ENCODE peak calls at places on chromosomes 6 and 20, in four cellular contexts. One of them, this sample, is unnamed.
A peak's percentile ranks its signal among the peaks of the same experiment; 100 is the strongest.

GRCh38 chr20:32155017-32155965 is 45.8 kb downstream of the TM9SF4 start:
- DNase-seq in activated effector memory CD4-positive, alpha-beta T cell treated with anti-CD3 and anti-CD28 coated beads, Interleukin-2, amount 50 U/mL, for 16 hours: peak; percentile 72
- DNase-seq in OCI-LY7: peak; percentile 57
- DNase-seq in GM19239: no peak
- DNase-seq in this sample: peak; percentile 75

GRCh38 chr6:84278311-84278710 is 50.9 kb upstream of the CEP162 start:
- DNase-seq in activated effector memory CD4-positive, alpha-beta T cell treated with anti-CD3 and anti-CD28 coated beads, Interleukin-2, amount 50 U/mL, for 16 hours: no peak
- DNase-seq in OCI-LY7: no peak
- DNase-seq in GM19239: no peak
- DNase-seq in this sample: no peak

GRCh38 chr20:20528896-20529295 is 161.0 kb downstream of the INSM1 start:
- DNase-seq in activated effector memory CD4-positive, alpha-beta T cell treated with anti-CD3 and anti-CD28 coated beads, Interleukin-2, amount 50 U/mL, for 16 hours: no peak
- DNase-seq in OCI-LY7: no peak
- DNase-seq in GM19239: no peak
- DNase-seq in this sample: no peak

GRCh38 chr20:50625986-50626677 is 65.2 kb downstream of the RIPOR3 start:
- DNase-seq in activated effector memory CD4-positive, alpha-beta T cell treated with anti-CD3 and anti-CD28 coated beads, Interleukin-2, amount 50 U/mL, for 16 hours: no peak
- DNase-seq in OCI-LY7: peak; percentile 61
- DNase-seq in GM19239: no peak
- DNase-seq in this sample: peak; percentile 21

GRCh38 chr20:17651761-17652388 is 30.2 kb downstream of the RRBP1 start:
- DNase-seq in activated effector memory CD4-positive, alpha-beta T cell treated with anti-CD3 and anti-CD28 coated beads, Interleukin-2, amount 50 U/mL, for 16 hours: peak; percentile 47
- DNase-seq in OCI-LY7: peak; percentile 28
- DNase-seq in GM19239: no peak
- DNase-seq in this sample: no peak

GRCh38 chr6:35396991-35397390 is 54.6 kb downstream of the PPARD start:
- DNase-seq in activated effector memory CD4-positive, alpha-beta T cell treated with anti-CD3 and anti-CD28 coated beads, Interleukin-2, amount 50 U/mL, for 16 hours: no peak
- DNase-seq in OCI-LY7: no peak
- DNase-seq in GM19239: no peak
- DNase-seq in this sample: no peak

GRCh38 chr20:44862286-44862685 is 23.2 kb upstream of the YWHAB start:
- DNase-seq in activated effector memory CD4-positive, alpha-beta T cell treated with anti-CD3 and anti-CD28 coated beads, Interleukin-2, amount 50 U/mL, for 16 hours: no peak
- DNase-seq in OCI-LY7: no peak
- DNase-seq in GM19239: no peak
- DNase-seq in this sample: no peak

GRCh38 chr6:137315081-137315480 is 95.9 kb upstream of the IFNGR1 start:
- DNase-seq in activated effector memory CD4-positive, alpha-beta T cell treated with anti-CD3 and anti-CD28 coated beads, Interleukin-2, amount 50 U/mL, for 16 hours: no peak
- DNase-seq in OCI-LY7: no peak
- DNase-seq in GM19239: no peak
- DNase-seq in this sample: peak; percentile 47

GRCh38 chr6:79628466-79629288 is 2.5 kb upstream of the SH3BGRL2 start:
- DNase-seq in activated effector memory CD4-positive, alpha-beta T cell treated with anti-CD3 and anti-CD28 coated beads, Interleukin-2, amount 50 U/mL, for 16 hours: no peak
- DNase-seq in OCI-LY7: no peak
- DNase-seq in GM19239: no peak
- DNase-seq in this sample: no peak

GRCh38 chr6:119334535-119335264 is 14.9 kb downstream of the MAN1A1 start:
- DNase-seq in activated effector memory CD4-positive, alpha-beta T cell treated with anti-CD3 and anti-CD28 coated beads, Interleukin-2, amount 50 U/mL, for 16 hours: no peak
- DNase-seq in OCI-LY7: no peak
- DNase-seq in GM19239: no peak
- DNase-seq in this sample: no peak

GRCh38 chr20:11432407-11432806 is 485.3 kb upstream of the BTBD3 start:
- DNase-seq in activated effector memory CD4-positive, alpha-beta T cell treated with anti-CD3 and anti-CD28 coated beads, Interleukin-2, amount 50 U/mL, for 16 hours: no peak
- DNase-seq in OCI-LY7: no peak
- DNase-seq in GM19239: no peak
- DNase-seq in this sample: no peak

GRCh38 chr6:79750806-79751205 is 119.7 kb downstream of the SH3BGRL2 start:
- DNase-seq in activated effector memory CD4-positive, alpha-beta T cell treated with anti-CD3 and anti-CD28 coated beads, Interleukin-2, amount 50 U/mL, for 16 hours: no peak
- DNase-seq in OCI-LY7: no peak
- DNase-seq in GM19239: no peak
- DNase-seq in this sample: no peak

GRCh38 chr20:2984956-2985661 is 58.3 kb upstream of the GNRH2 start:
- DNase-seq in activated effector memory CD4-positive, alpha-beta T cell treated with anti-CD3 and anti-CD28 coated beads, Interleukin-2, amount 50 U/mL, for 16 hours: no peak
- DNase-seq in OCI-LY7: no peak
- DNase-seq in GM19239: no peak
- DNase-seq in this sample: no peak

GRCh38 chr6:127515234-127515793 is 3.8 kb downstream of the MTCL3 start:
- DNase-seq in activated effector memory CD4-positive, alpha-beta T cell treated with anti-CD3 and anti-CD28 coated beads, Interleukin-2, amount 50 U/mL, for 16 hours: peak; percentile 77
- DNase-seq in OCI-LY7: peak; percentile 34
- DNase-seq in GM19239: no peak
- DNase-seq in this sample: peak; percentile 47

GRCh38 chr6:41625442-41625841 is 12.8 kb upstream of the MDFI start:
- DNase-seq in activated effector memory CD4-positive, alpha-beta T cell treated with anti-CD3 and anti-CD28 coated beads, Interleukin-2, amount 50 U/mL, for 16 hours: no peak
- DNase-seq in OCI-LY7: peak; percentile 49
- DNase-seq in GM19239: no peak
- DNase-seq in this sample: peak; percentile 91